ENCODE peak calls at places on chromosomes 2 and 18, in five cellular contexts. Q is IMR-90, H is mammary epithelial cell, F is kidney, I is fibroblast of lung. B is an unnamed sample. For H3K9me3, the result is how much of the 10 kb centered on the place peaks cover.

GRCh38 chr2:219468410-219469185 is 30.1 kb upstream of the GMPPA start:
- DNase-seq in F (peak), Q (no peak), I (no peak), H (no peak), B (no peak)

GRCh38 chr2:20551231-20551944 is 99.5 kb downstream of the HS1BP3 start:
- DNase-seq in F (no peak), H (no peak), I (no peak), Q (no peak), B (no peak)

GRCh38 chr2:237128026-237128703 is 42.5 kb downstream of the COPS8 start:
- DNase-seq in F (peak), Q (peak), H (peak), I (peak), B (peak)

GRCh38 chr2:171225302-171225980 is 64.7 kb upstream of the TLK1 start:
- DNase-seq in H (peak), I (peak), F (no peak), Q (peak), B (no peak)

GRCh38 chr2:195741191-195741590 is 84.2 kb downstream of the SLC39A10 start:
- DNase-seq in H (no peak), Q (no peak), I (peak), F (no peak), B (no peak)

GRCh38 chr2:1730047-1730937 is 14.0 kb downstream of the PXDN start:
- DNase-seq in F (peak), H (peak), I (peak), Q (peak), B (peak)

GRCh38 chr2:233225230-233226068 is 26.0 kb upstream of the ATG16L1 start:
- DNase-seq in Q (no peak), F (no peak), H (no peak), I (no peak), B (no peak)

GRCh38 chr18:70623106-70623505 is 334.3 kb downstream of the SOCS6 start:
- DNase-seq in F (no peak), I (no peak), H (no peak), Q (no peak), B (no peak)

GRCh38 chr2:235312571-235312970 is 181.3 kb upstream of the AGAP1 start:
- DNase-seq in H (no peak), F (no peak), I (no peak), Q (no peak), B (no peak)

GRCh38 chr2:9110893-9111569 is 95.6 kb upstream of the ASAP2 start:
- DNase-seq in I (no peak), H (no peak), F (no peak), Q (peak), B (peak)

GRCh38 chr18:27991391-27991790 is 185.5 kb downstream of the CDH2 start:
- DNase-seq in Q (no peak), I (no peak), H (no peak), F (no peak), B (no peak)

GRCh38 chr2:11012131-11012693 is 100.5 kb downstream of the KCNF1 start:
- DNase-seq in F (no peak), H (no peak), I (no peak), Q (no peak), B (peak)

GRCh38 chr18:77107218-77107815 is 25.3 kb downstream of the MBP start:
- DNase-seq in H (no peak), Q (no peak), F (peak), I (peak), B (no peak)

GRCh38 chr18:77105021-77105420 is 27.6 kb downstream of the MBP start:
- DNase-seq in F (peak), Q (no peak), H (no peak), I (no peak), B (no peak)

GRCh38 chr18:77106331-77106730 is 26.3 kb downstream of the MBP start:
- DNase-seq in F (peak), I (no peak), Q (no peak), H (no peak), B (no peak)

GRCh38 chr18:77103991-77104521 is 28.5 kb downstream of the MBP start:
- DNase-seq in H (no peak), Q (no peak), F (peak), I (no peak), B (no peak)

GRCh38 chr18:77105680-77106079 is 26.9 kb downstream of the MBP start:
- DNase-seq in I (no peak), Q (no peak), F (peak), H (no peak), B (no peak)
- H3K9ac ChIP-seq in I (no peak), Q (no peak), F (no peak), H (no peak), B (no peak)

DNA sequence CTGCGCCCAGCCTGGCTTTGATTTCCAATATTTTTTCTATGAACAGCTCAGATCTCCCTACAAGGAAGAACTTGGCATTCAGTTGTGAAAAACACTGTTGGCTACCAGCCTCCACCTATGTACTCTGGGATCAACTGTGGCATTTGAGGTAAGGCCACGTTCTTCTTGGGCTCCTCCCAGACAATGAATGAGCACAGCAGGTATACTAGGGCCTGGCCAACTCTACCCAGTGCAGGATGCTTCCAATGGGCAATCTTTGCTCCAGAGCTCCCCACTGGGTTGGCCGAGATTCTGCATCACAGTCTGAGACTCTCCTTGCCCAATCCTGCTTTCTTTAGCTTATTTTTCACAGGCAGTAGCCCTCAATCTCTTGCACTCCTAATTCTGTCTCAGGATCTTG is 75.9 kb downstream of the TMEM131 start:
- DNase-seq in I (no peak), F (no peak), Q (no peak), H (no peak), B (peak)
- H3K9me3 ChIP-seq in I (under half), F (under half), Q (under half), H (under half), B (under half)

DNA sequence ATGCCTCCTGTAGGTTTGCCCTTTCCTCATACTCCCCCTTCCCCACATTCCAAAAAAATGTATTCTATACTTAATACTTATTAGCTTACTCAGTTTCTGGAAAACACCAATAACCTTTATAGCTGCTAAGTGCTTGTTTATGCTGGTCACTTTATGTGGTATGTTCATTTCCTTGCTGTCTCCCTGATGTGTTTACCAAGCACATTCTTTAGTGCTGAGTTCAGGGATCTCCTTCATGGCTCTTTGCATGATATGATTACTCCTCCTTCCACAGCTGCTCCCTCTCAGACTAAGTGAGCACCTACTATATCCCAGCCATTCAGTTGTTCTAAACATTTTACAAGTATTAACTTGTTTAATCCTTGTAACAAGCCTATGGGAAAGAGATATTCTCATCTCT is 698.3 kb upstream of the FANCL start:
- DNase-seq in I (peak), Q (peak), F (no peak), H (peak), B (no peak)
- H3K27ac ChIP-seq in I (no peak), Q (peak), F (no peak), H (no peak), B (no peak)

DNA sequence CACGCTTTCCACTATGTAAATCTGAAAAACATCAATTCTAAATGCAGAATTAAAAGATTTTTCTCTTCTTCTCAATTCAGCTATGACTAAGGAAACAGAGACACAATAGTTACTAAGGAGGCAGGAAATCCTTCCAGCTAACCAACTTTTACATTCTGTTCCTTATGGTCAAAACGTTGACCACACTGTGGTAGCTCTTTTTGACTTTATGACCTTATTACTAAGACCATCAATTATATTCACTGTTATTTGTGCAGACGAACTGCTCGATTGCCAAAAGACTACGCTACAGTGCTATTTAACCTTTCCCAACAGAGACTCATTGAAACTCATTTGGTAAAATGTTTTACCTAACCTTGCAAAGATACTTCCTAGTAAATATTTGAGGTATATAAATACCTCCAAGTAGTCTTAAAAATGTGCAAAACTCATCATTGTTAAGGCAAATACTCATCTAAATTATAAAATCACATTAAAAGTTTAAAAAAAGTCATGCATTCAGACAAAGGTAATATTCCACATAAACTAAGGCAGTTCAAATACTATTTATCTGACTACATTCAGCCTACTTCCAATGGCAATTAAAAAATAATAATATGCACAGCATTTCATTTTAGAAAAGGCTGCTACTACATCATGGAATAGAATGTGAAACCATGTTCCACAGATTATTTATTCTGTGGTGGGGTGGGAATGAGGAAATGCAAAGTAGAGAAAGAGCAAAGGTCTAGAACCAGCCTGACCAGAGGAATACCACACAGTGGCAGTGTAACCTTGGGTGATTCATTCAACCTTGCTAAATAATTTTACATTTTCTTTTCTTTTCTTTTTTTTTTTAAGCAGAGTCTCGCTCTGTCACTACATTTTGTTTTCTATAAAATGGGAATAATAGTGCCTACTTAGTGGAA is 139.8 kb downstream of the THADA start:
- DNase-seq in I (peak), Q (peak), F (no peak), H (peak), B (no peak)
- H3K9ac ChIP-seq in I (no peak), Q (no peak), F (no peak), H (no peak), B (no peak)

GRCh38 chr18:72409923-72410322 is 134.2 kb downstream of the CBLN2 start:
- DNase-seq in Q (no peak), F (no peak), H (no peak), I (no peak), B (no peak)
- H3K9me3 ChIP-seq in Q (under half), F (under half), H (under half), I (under half), B (half or more)

GRCh38 chr2:159091381-159091780 is 122.9 kb downstream of the TANC1 start:
- DNase-seq in H (peak), Q (peak), I (peak), F (no peak), B (no peak)

GRCh38 chr2:159091981-159092380 is 123.5 kb downstream of the TANC1 start:
- DNase-seq in I (no peak), Q (no peak), F (no peak), H (no peak), B (no peak)

GRCh38 chr2:159095813-159096212 is 127.4 kb downstream of the TANC1 start:
- DNase-seq in Q (no peak), H (no peak), F (no peak), I (no peak), B (no peak)

GRCh38 chr2:159094173-159094737 is 125.8 kb downstream of the TANC1 start:
- DNase-seq in Q (peak), F (peak), H (no peak), I (peak), B (no peak)

DNA sequence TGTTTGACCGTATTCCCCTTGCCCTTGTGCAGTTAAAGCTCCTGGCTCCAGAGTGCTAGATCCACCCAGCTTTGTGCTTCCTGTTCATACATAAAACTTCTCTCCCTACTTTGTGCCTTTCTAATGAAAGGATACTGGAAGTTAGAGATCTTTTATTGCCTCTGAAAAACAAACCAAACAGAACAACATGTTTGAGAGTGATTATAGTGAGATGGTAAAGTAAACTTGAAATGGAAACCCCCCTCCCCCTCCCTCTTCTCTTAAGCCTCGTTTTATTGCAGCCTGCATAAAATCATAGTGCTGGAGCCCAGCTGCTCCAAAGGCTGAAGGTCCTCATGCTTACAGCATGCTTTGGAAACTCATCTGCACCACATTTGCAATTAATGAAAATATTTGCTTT is 125.1 kb downstream of the TANC1 start:
- DNase-seq in Q (peak), H (no peak), F (no peak), I (peak), B (no peak)
- H3K27ac ChIP-seq in Q (peak), H (no peak), F (no peak), I (peak), B (no peak)

GRCh38 chr18:76449110-76449453 is 46.0 kb downstream of the ZNF516 start:
- DNase-seq in F (no peak), Q (no peak), H (no peak), I (no peak), B (peak)
- H3K9ac ChIP-seq in F (no peak), Q (no peak), H (no peak), I (no peak), B (no peak)

DNA sequence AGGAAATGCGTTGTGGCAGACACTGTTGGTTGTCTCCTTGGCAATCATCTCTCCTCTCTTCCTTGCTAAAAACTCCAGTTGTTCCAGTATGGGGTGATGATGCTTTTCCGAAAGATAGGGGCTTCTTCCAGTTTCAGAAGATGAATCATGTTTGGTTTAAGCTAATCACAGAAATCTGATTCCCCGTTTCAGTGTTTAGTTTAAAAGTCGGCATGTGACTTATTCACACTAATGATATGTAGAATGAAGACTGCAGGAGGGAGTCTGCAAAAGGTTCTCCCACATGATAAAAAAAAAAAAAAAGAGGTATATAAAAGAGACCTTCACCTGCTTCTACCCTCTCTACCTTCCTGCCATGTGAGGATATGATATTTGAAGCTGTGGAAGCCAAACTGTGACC is 239.0 kb upstream of the SIX2 start:
- DNase-seq in F (no peak), H (no peak), I (peak), Q (peak), B (no peak)
- H3K9me3 ChIP-seq in F (under half), H (under half), I (under half), Q (under half), B (under half)